ENCODE peak calls at places on chromosomes 1 and 21, in four cellular contexts. L, B, W and R are unnamed samples.

GRCh38 chr1:6969106-6969505 is 183.9 kb downstream of the CAMTA1 start:
- DNase-seq in B (no peak), L (no peak), W (no peak), R (peak)

GRCh38 chr21:17903029-17903806 is 84.1 kb upstream of the C21orf91 start:
- DNase-seq in W (no peak), L (no peak), B (peak), R (peak)

GRCh38 chr1:88221396-88221795 is 462.7 kb upstream of the PKN2 start:
- DNase-seq in W (no peak), B (no peak), L (no peak), R (peak)

GRCh38 chr1:44500181-44501021 is 95.3 kb downstream of the RNF220 start:
- DNase-seq in B (peak), W (no peak), L (peak), R (peak)

GRCh38 chr1:183480971-183481431 is 8.7 kb downstream of the SMG7 start:
- DNase-seq in W (no peak), L (no peak), B (no peak), R (peak)

GRCh38 chr1:80657707-80658106 is 1143.0 kb upstream of the ADGRL2 start:
- DNase-seq in W (no peak), L (peak), B (peak), R (no peak)

GRCh38 chr21:42426876-42427480 is 23.3 kb downstream of the UBASH3A start:
- DNase-seq in W (no peak), L (no peak), B (no peak), R (no peak)

GRCh38 chr1:156148236-156148635 is 5.1 kb upstream of the SEMA4A start:
- DNase-seq in B (no peak), W (no peak), L (no peak), R (no peak)

GRCh38 chr1:110412576-110412975 is 5.1 kb upstream of the LAMTOR5 start:
- DNase-seq in L (peak), W (peak), B (peak), R (peak)

GRCh38 chr1:230186874-230187273 is 119.8 kb downstream of the GALNT2 start:
- DNase-seq in W (no peak), B (no peak), L (no peak), R (no peak)

GRCh38 chr21:31514598-31514997 is 144.9 kb upstream of the SOD1 start:
- DNase-seq in B (peak), W (no peak), L (peak), R (no peak)

GRCh38 chr1:235019456-235019855 is 109.2 kb downstream of the TOMM20 start:
- DNase-seq in W (no peak), B (no peak), L (no peak), R (peak)

GRCh38 chr21:29279531-29279930 is 19.2 kb upstream of the BACH1 start:
- DNase-seq in B (no peak), W (no peak), L (no peak), R (no peak)

GRCh38 chr1:108816049-108816882 is 40.6 kb downstream of the AKNAD1 start:
- DNase-seq in L (peak), W (no peak), B (peak), R (peak)

GRCh38 chr21:36134820-36135390 is at the start of gene CBR3:
- DNase-seq in W (no peak), B (peak), L (peak), R (peak)

GRCh38 chr1:69055223-69055622 is 512.5 kb upstream of the LRRC7 start:
- DNase-seq in L (peak), W (no peak), B (no peak), R (no peak)

GRCh38 chr1:246782120-246782900 is 58.1 kb downstream of the SCCPDH start:
- DNase-seq in B (no peak), W (no peak), L (no peak), R (peak)

GRCh38 chr1:6025269-6026094 is 20.2 kb upstream of the KCNAB2 start:
- DNase-seq in L (no peak), W (no peak), B (no peak), R (peak)

GRCh38 chr1:66575739-66576138 is 41.8 kb downstream of the SGIP1 start:
- DNase-seq in L (no peak), W (no peak), B (no peak), R (peak)

GRCh38 chr1:112298558-112298957 is 97.5 kb upstream of the CTTNBP2NL start:
- DNase-seq in B (peak), W (peak), L (peak), R (peak)

GRCh38 chr1:12073796-12074195 is 10.7 kb downstream of the TNFRSF8 start:
- DNase-seq in L (no peak), W (no peak), B (no peak), R (no peak)

GRCh38 chr1:206108635-206109034 is 8.6 kb downstream of the AVPR1B start:
- DNase-seq in W (no peak), B (no peak), L (no peak), R (peak)

GRCh38 chr1:118773656-118774055 is 214.5 kb downstream of the TBX15 start:
- DNase-seq in L (no peak), W (no peak), B (no peak), R (peak)

GRCh38 chr1:207034208-207034607 is 1.7 kb upstream of the C1orf116 start:
- DNase-seq in B (no peak), W (no peak), L (no peak), R (peak)

GRCh38 chr1:116166011-116166571 is 54.9 kb downstream of the MAB21L3 start:
- DNase-seq in L (no peak), B (no peak), W (no peak), R (no peak)

GRCh38 chr1:168835153-168835648 is 106.2 kb upstream of the DPT start:
- DNase-seq in B (no peak), L (no peak), W (no peak), R (no peak)

GRCh38 chr21:27196651-27197050 is 229.8 kb upstream of the ADAMTS5 start:
- DNase-seq in L (no peak), B (no peak), W (no peak), R (no peak)

GRCh38 chr1:214328770-214329455 is 48.0 kb downstream of the SMYD2 start:
- DNase-seq in L (peak), W (peak), B (peak), R (peak)

GRCh38 chr1:12161662-12162458 is 4.9 kb upstream of the TNFRSF1B start:
- DNase-seq in W (peak), L (no peak), B (no peak), R (peak)

GRCh38 chr1:229428256-229428655 is 5.6 kb downstream of the ACTA1 start:
- DNase-seq in L (no peak), W (no peak), B (no peak), R (no peak)

GRCh38 chr1:32538887-32539583 is at the start of gene ZBTB8A:
- DNase-seq in L (no peak), B (peak), W (peak), R (peak)

GRCh38 chr1:24987875-24988559 is 57.9 kb upstream of the RUNX3 start:
- DNase-seq in W (no peak), L (no peak), B (no peak), R (no peak)

GRCh38 chr1:34166191-34167090 is 1.4 kb upstream of the CSMD2 start:
- DNase-seq in L (peak), B (peak), W (no peak), R (peak)

GRCh38 chr1:180385144-180385543 is 117.2 kb downstream of the ACBD6 start:
- DNase-seq in B (no peak), L (no peak), W (no peak), R (no peak)

GRCh38 chr1:44636711-44637589 is 37.3 kb downstream of the TMEM53 start:
- DNase-seq in W (no peak), L (no peak), B (no peak), R (no peak)

GRCh38 chr1:115457295-115457694 is 119.2 kb upstream of the NGF start:
- DNase-seq in B (no peak), L (no peak), W (no peak), R (no peak)

GRCh38 chr1:11364170-11364569 is 91.2 kb downstream of the UBIAD1 start:
- DNase-seq in B (peak), W (peak), L (no peak), R (no peak)

GRCh38 chr1:19087017-19087736 is 122.9 kb downstream of the UBR4 start:
- DNase-seq in L (no peak), B (no peak), W (no peak), R (no peak)

GRCh38 chr1:214192825-214193643 is 87.9 kb upstream of the SMYD2 start:
- DNase-seq in W (no peak), B (no peak), L (peak), R (no peak)

GRCh38 chr1:89632213-89633102 is 462 bp upstream of the LRRC8C start:
- DNase-seq in W (peak), B (peak), L (peak), R (peak)

GRCh38 chr1:89633745-89634625 is 1.1 kb downstream of the LRRC8C start:
- DNase-seq in B (peak), L (peak), W (no peak), R (peak)

GRCh38 chr1:89633103-89633744 is at the start of gene LRRC8C:
- DNase-seq in W (peak), B (peak), L (peak), R (peak)

GRCh38 chr1:89630046-89630445 is 2.9 kb upstream of the LRRC8C start:
- DNase-seq in W (no peak), B (no peak), L (no peak), R (no peak)

GRCh38 chr1:89631756-89632155 is 1.2 kb upstream of the LRRC8C start:
- DNase-seq in L (no peak), B (no peak), W (no peak), R (no peak)
- H3K4me2 ChIP-seq in L (peak), B (peak), W (peak), R (peak)

DNA sequence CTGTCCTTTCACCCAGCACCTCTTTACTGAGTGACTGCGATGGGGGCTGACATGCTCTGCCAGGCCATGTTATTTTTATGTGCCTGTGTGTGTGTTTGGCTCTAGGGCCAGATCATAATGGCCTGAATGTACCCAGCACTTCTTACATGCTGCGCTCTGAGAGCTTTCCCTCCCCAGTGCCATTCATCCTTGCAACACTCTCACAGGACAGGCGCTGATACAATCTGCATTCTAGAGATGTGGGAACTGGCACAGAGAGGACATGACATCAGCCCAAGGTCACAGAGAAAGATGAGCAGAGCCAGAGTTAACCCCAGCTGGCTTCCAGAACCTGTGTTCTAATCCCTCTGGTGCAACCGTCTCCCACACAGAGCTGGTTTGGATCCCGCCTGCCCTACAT is 54.5 kb downstream of the ARHGEF10L start:
- DNase-seq in B (no peak), L (no peak), W (no peak), R (peak)
- TF ChIP-seq EZH2phosphoT487 in B (no peak), L (no peak), W (no peak), R (no peak)

GRCh38 chr1:10287023-10287645 is 76.8 kb downstream of the KIF1B start:
- DNase-seq in B (no peak), L (no peak), W (no peak), R (no peak)
- H3K4me2 ChIP-seq in B (no peak), L (no peak), W (no peak), R (no peak)

DNA sequence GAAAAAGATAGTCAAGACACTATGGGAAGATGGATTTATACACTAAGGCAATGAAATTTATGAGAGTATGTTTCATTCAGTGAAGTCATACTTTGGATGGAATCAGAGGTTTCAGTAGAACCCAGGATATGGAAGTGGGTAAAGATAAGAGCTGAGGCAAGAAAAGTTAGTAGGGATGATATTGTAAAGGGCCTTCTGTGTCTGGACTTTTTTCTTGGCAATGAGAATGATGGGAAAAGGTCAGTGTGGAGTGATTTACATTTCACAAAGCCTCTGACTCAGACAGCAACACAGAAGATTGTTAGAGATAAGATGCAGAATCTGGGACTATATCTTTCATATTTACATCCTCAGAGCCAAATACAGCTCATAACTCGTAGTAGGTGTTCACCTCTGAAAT is 32.1 kb downstream of the SH3BGR start:
- DNase-seq in W (no peak), L (no peak), B (no peak), R (peak)
- TF ChIP-seq EZH2phosphoT487 in W (no peak), L (no peak), B (no peak), R (no peak)

GRCh38 chr1:9625761-9626160 is 25.8 kb upstream of the PIK3CD start:
- DNase-seq in W (no peak), B (no peak), L (no peak), R (no peak)
- H3K4me2 ChIP-seq in W (no peak), B (no peak), L (no peak), R (no peak)

GRCh38 chr1:2814511-2815075 is 13.1 kb upstream of the TTC34 start:
- DNase-seq in L (no peak), W (no peak), B (no peak), R (no peak)
- TF ChIP-seq EZH2phosphoT487 in L (no peak), W (no peak), B (no peak), R (no peak)